ENCODE peak calls at places on chromosomes 7 and 10, in seven cellular contexts. N is Peyer's patch, Y is lower leg skin, I is uterus, M is sigmoid colon, P is body of pancreas, C is esophagus muscularis mucosa. O is an unnamed sample.

GRCh38 chr7:44633254-44634186 is 27.1 kb downstream of the OGDH start:
- DNase-seq in N (peak; percentile 76), M (peak; percentile 88), C (no peak), I (peak; percentile 73), P (peak; percentile 87), Y (peak; percentile 93), O (peak; percentile 73)

GRCh38 chr10:79206300-79207095 is 137.7 kb downstream of the ZMIZ1 start:
- DNase-seq in C (no peak), M (no peak), N (no peak), Y (no peak), I (peak; percentile 69), P (no peak), O (no peak)

GRCh38 chr7:77391230-77391629 is 24.9 kb downstream of the GSAP start:
- DNase-seq in N (no peak), P (no peak), Y (no peak), C (no peak), I (no peak), M (no peak), O (no peak)

GRCh38 chr7:88522771-88523316 is 216.2 kb upstream of the STEAP4 start:
- DNase-seq in N (no peak), I (no peak), M (no peak), C (no peak), Y (no peak), P (no peak), O (no peak)

GRCh38 chr10:124875596-124875995 is 66.3 kb upstream of the ZRANB1 start:
- DNase-seq in N (no peak), Y (no peak), C (no peak), P (no peak), I (no peak), M (no peak), O (no peak)

GRCh38 chr7:79968249-79968648 is 166.4 kb upstream of the GNAI1 start:
- DNase-seq in N (no peak), P (no peak), I (no peak), Y (no peak), C (no peak), M (no peak), O (no peak)

GRCh38 chr7:154646126-154647013 is 356.6 kb downstream of the PAXIP1 start:
- DNase-seq in N (no peak), M (no peak), I (no peak), C (no peak), P (no peak), Y (no peak), O (no peak)

GRCh38 chr7:85554294-85554877 is 367.5 kb upstream of the SEMA3D start:
- DNase-seq in Y (no peak), P (peak; percentile 4), C (no peak), N (no peak), M (no peak), I (no peak), O (no peak)

GRCh38 chr7:30740417-30741181 is 11.3 kb upstream of the INMT start:
- DNase-seq in I (peak; percentile 78), Y (peak; percentile 95), M (peak; percentile 83), P (peak; percentile 85), C (no peak), N (peak; percentile 62), O (peak; percentile 74)

GRCh38 chr7:13231216-13231615 is 543.8 kb downstream of the ARL4A start:
- DNase-seq in I (no peak), C (no peak), Y (no peak), N (no peak), M (no peak), P (no peak), O (no peak)

GRCh38 chr10:25059990-25060389 is 43.6 kb downstream of the THNSL1 start:
- DNase-seq in P (peak; percentile 49), M (no peak), N (no peak), I (peak; percentile 42), C (no peak), Y (peak; percentile 90), O (no peak)

GRCh38 chr7:3065724-3066143 is 22.1 kb upstream of the CARD11 start:
- DNase-seq in Y (no peak), P (peak; percentile 74), M (no peak), I (no peak), N (peak; percentile 71), C (no peak), O (no peak)

GRCh38 chr7:29140873-29141468 is 5.4 kb downstream of the CPVL start:
- DNase-seq in N (no peak), C (no peak), M (no peak), I (no peak), Y (no peak), P (no peak), O (no peak)

GRCh38 chr10:12902959-12903358 is 98.6 kb downstream of the CCDC3 start:
- DNase-seq in C (no peak), P (no peak), Y (no peak), M (no peak), N (no peak), I (no peak), O (no peak)

GRCh38 chr10:71835671-71836593 is 15.1 kb downstream of the PSAP start:
- DNase-seq in N (peak; percentile 90), I (peak; percentile 71), P (peak; percentile 84), Y (peak; percentile 92), M (peak; percentile 87), C (no peak), O (peak; percentile 91)

GRCh38 chr7:142948603-142949002 is 9.3 kb downstream of the LLCFC1 start:
- DNase-seq in P (no peak), C (no peak), Y (peak; percentile 43), I (no peak), M (no peak), N (no peak), O (no peak)

GRCh38 chr10:119495061-119495505 is 47.4 kb downstream of the RGS10 start:
- DNase-seq in P (no peak), N (no peak), Y (no peak), I (no peak), M (peak; percentile 74), C (no peak), O (no peak)

GRCh38 chr7:66720571-66720970 is 20.0 kb upstream of the RABGEF1 start:
- DNase-seq in M (no peak), N (no peak), I (no peak), P (no peak), Y (no peak), C (no peak), O (no peak)

GRCh38 chr10:3025300-3025699 is 42.0 kb upstream of the PFKP start:
- DNase-seq in Y (no peak), I (no peak), N (no peak), C (no peak), P (no peak), M (no peak), O (no peak)

GRCh38 chr10:3030765-3031164 is 36.6 kb upstream of the PFKP start:
- DNase-seq in P (no peak), M (no peak), C (no peak), I (no peak), N (no peak), Y (no peak), O (no peak)

GRCh38 chr10:3031490-3031889 is 35.9 kb upstream of the PFKP start:
- DNase-seq in I (no peak), M (no peak), P (no peak), C (no peak), N (no peak), Y (no peak), O (no peak)

GRCh38 chr10:3027866-3028265 is 39.5 kb upstream of the PFKP start:
- DNase-seq in N (no peak), C (no peak), Y (no peak), P (no peak), M (no peak), I (no peak), O (no peak)

GRCh38 chr10:3028444-3028843 is 38.9 kb upstream of the PFKP start:
- DNase-seq in N (no peak), Y (no peak), I (no peak), C (no peak), P (no peak), M (no peak), O (no peak)
- H3K4me3 ChIP-seq in N (no peak overlapping the region), Y (no peak overlapping the region), I (no peak overlapping the region), C (no peak overlapping the region), P (no peak overlapping the region), M (no peak overlapping the region), O (no peak overlapping the region)

DNA sequence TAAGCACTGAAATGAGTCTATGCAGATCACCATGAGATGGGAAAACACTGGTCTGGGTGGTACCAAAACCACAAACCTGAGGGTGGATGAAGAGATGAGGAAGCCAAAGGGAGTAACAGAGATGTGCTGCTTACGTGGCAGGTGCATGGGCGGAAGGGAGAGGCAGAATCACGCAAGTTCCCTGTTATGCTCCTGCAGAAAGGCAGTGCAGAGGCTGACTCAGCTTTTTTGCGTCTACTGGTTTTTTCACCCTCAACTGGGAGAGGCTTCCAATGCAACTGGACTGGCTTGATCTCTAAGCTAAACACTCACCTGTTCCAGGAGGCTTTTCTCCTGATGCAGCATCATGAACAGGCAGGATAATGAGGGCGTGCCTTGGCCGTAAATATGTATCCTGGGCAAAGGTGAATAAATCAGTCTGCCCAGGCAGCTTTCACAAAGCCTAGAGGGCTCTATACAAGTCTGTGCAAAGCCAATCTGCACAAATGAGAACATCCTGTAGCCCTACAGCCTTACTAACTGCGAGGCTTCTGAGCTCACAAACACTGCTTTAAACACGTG is 95.4 kb upstream of the AFAP1L2 start:
- DNase-seq in P (no peak), C (no peak), Y (peak; percentile 70), N (peak; percentile 75), M (no peak), I (no peak), O (no peak)
- TF ChIP-seq POLR2A in P (no peak), C (no peak), Y (no peak), N (peak; percentile 28), M (peak; percentile 19), I (no peak), O (no peak)

DNA sequence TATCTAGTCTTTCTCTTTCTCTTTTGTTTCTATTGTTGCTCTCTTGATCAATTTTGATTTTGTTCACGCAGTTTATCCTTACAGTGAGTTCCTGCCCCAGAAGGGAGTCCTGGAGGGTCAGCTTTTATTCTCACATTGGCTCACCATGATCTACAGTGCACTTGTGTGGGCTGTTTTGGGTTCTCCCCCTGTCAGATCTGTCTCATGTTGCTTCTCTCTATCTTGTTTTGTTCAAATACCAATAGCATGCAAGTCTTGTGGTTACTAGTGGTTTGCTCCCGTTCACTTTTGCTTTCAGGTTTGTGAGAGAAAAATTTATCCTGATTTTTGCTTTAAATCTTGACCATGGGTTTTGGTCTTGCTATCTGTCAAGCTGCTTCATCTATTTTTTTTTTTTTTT is 74.3 kb downstream of the PTN start:
- DNase-seq in N (no peak), C (no peak), Y (no peak), P (no peak), I (no peak), M (no peak), O (no peak)
- H3K4me3 ChIP-seq in N (no peak overlapping the region), C (no peak overlapping the region), Y (no peak overlapping the region), P (no peak overlapping the region), I (no peak overlapping the region), M (no peak overlapping the region), O (no peak overlapping the region)

GRCh38 chr7:74263399-74264120 is 9.4 kb upstream of the RFC2 start:
- DNase-seq in I (no peak), Y (no peak), C (no peak), N (no peak), P (no peak), M (no peak), O (no peak)

GRCh38 chr7:74262639-74263398 is 8.6 kb upstream of the RFC2 start:
- DNase-seq in P (no peak), I (no peak), Y (no peak), C (no peak), N (no peak), M (no peak), O (no peak)

GRCh38 chr7:74267756-74268565 is 13.8 kb upstream of the RFC2 start:
- DNase-seq in I (no peak), N (no peak), Y (no peak), C (no peak), M (no peak), P (no peak), O (no peak)

GRCh38 chr7:74269757-74270277 is 15.6 kb upstream of the RFC2 start:
- DNase-seq in C (no peak), I (peak; percentile 64), N (peak; percentile 77), M (no peak), Y (peak; percentile 92), P (peak; percentile 79), O (no peak)

GRCh38 chr7:74266191-74266963 is 12.2 kb upstream of the RFC2 start:
- DNase-seq in C (no peak), Y (no peak), M (no peak), N (no peak), I (no peak), P (no peak), O (no peak)
- TF ChIP-seq POLR2A in C (no peak), Y (no peak), M (no peak), N (no peak), I (no peak), P (no peak), O (no peak)

O was measured in right lobe of liver.